ENCODE peak calls at places on chromosomes 7 and 10, in ten cellular contexts. A, F, O, V, Y, L, G, M, C and X are unnamed samples.

GRCh38 chr7:151168022-151168786 is 710 bp upstream of the GBX1 start:
- DNase-seq in F (peak; percentile 15), L (peak; percentile 56), A (peak; percentile 55), Y (no peak), M (peak; percentile 84), C (peak; percentile 58), O (peak; percentile 50), V (no peak), G (peak; percentile 30), X (peak; percentile 47)

GRCh38 chr7:102444961-102445673 is 11.7 kb downstream of the ORAI2 start:
- DNase-seq in G (no peak), L (no peak), M (no peak), Y (no peak), F (no peak), C (no peak), A (no peak), O (no peak), V (no peak), X (no peak)

GRCh38 chr7:24971333-24972165 is 8.4 kb downstream of the OSBPL3 start:
- DNase-seq in L (peak; percentile 68), M (no peak), O (peak; percentile 94), A (peak; percentile 99), Y (peak; percentile 98), F (peak; percentile 95), G (no peak), V (no peak), C (no peak), X (peak; percentile 27)

GRCh38 chr7:7969306-7970112 is 913 bp downstream of the GLCCI1 start:
- DNase-seq in M (peak; percentile 84), O (peak; percentile 71), C (peak; percentile 39), V (peak; percentile 67), F (peak; percentile 65), A (peak; percentile 65), G (peak; percentile 61), Y (peak; percentile 53), L (peak; percentile 72), X (peak; percentile 47)

GRCh38 chr10:86614853-86615252 is 39.5 kb upstream of the OPN4 start:
- DNase-seq in C (no peak), O (no peak), G (no peak), V (no peak), L (no peak), F (no peak), A (no peak), Y (no peak), M (no peak), X (no peak)

GRCh38 chr10:24333736-24334135 is 124.8 kb downstream of the KIAA1217 start:
- DNase-seq in A (no peak), M (no peak), L (no peak), F (no peak), O (no peak), Y (peak; percentile 92), C (no peak), V (no peak), G (no peak), X (no peak)

GRCh38 chr10:99952799-99953198 is 56.9 kb downstream of the DNMBP start:
- DNase-seq in C (no peak), M (no peak), V (no peak), G (no peak), F (no peak), L (no peak), O (no peak), Y (no peak), A (no peak), X (no peak)

GRCh38 chr10:21989453-21990154 is 13.9 kb downstream of the DNAJC1 start:
- DNase-seq in V (no peak), F (peak; percentile 56), Y (peak; percentile 63), C (no peak), O (peak; percentile 84), M (no peak), L (peak; percentile 61), G (peak; percentile 55), A (peak; percentile 65), X (peak; percentile 62)

GRCh38 chr7:106344861-106345260 is 60.1 kb upstream of the NAMPT start:
- DNase-seq in A (no peak), C (no peak), M (no peak), Y (peak; percentile 53), F (peak; percentile 57), L (no peak), V (no peak), O (no peak), G (no peak), X (no peak)

GRCh38 chr10:63005246-63005645 is 127.9 kb upstream of the NRBF2 start:
- DNase-seq in L (peak; percentile 73), Y (peak; percentile 84), G (no peak), O (peak; percentile 86), C (no peak), A (no peak), V (no peak), M (no peak), F (peak; percentile 60), X (no peak)

GRCh38 chr10:63935705-63936104 is 414.5 kb downstream of the REEP3 start:
- DNase-seq in A (no peak), O (no peak), M (no peak), Y (no peak), V (no peak), G (no peak), L (no peak), F (peak; percentile 1), C (no peak), X (peak; percentile 43)

GRCh38 chr7:674454-675410 is 51.8 kb upstream of the DNAAF5 start:
- DNase-seq in Y (peak; percentile 79), C (no peak), O (no peak), L (no peak), V (no peak), G (no peak), F (no peak), A (no peak), M (no peak), X (peak; percentile 88)

GRCh38 chr10:122054046-122055025 is 65.4 kb downstream of the TACC2 start:
- DNase-seq in Y (peak; percentile 48), F (peak; percentile 32), V (peak; percentile 81), C (no peak), G (no peak), M (no peak), L (peak; percentile 3), A (peak; percentile 19), O (peak; percentile 51), X (peak; percentile 70)

GRCh38 chr10:75404335-75405200 is 3.0 kb upstream of the ZNF503 start:
- DNase-seq in G (peak; percentile 7), F (peak; percentile 55), A (peak; percentile 81), M (no peak), C (no peak), O (peak; percentile 46), Y (peak; percentile 35), V (peak; percentile 69), L (peak; percentile 20), X (no peak)

GRCh38 chr7:1502845-1503244 is 1.3 kb downstream of the INTS1 start:
- DNase-seq in G (no peak), O (no peak), F (no peak), A (no peak), C (no peak), L (no peak), V (no peak), Y (no peak), M (no peak), X (no peak)

GRCh38 chr10:102643346-102644065 is 773 bp upstream of the TRIM8 start:
- DNase-seq in V (peak; percentile 85), O (peak; percentile 91), Y (peak; percentile 75), F (peak; percentile 81), C (peak; percentile 22), M (peak; percentile 87), A (peak; percentile 75), L (peak; percentile 70), G (peak; percentile 64), X (peak; percentile 58)

GRCh38 chr10:79104264-79104954 is 35.6 kb downstream of the ZMIZ1 start:
- DNase-seq in M (no peak), G (peak; percentile 41), Y (peak; percentile 79), F (peak; percentile 94), L (peak; percentile 14), O (peak; percentile 79), V (peak; percentile 87), A (no peak), C (no peak), X (no peak)

GRCh38 chr7:44277391-44277790 is 48.0 kb downstream of the CAMK2B start:
- DNase-seq in F (no peak), A (no peak), V (peak; percentile 41), M (no peak), Y (no peak), O (no peak), L (no peak), G (no peak), C (no peak), X (no peak)

GRCh38 chr7:111568870-111569462 is 6.7 kb upstream of the IMMP2L start:
- DNase-seq in G (no peak), M (no peak), V (no peak), F (no peak), Y (no peak), L (no peak), A (no peak), C (no peak), O (no peak), X (no peak)

GRCh38 chr7:8480466-8480865 is 47.1 kb downstream of the NXPH1 start:
- DNase-seq in Y (peak; percentile 43), V (no peak), F (peak; percentile 1), L (no peak), A (no peak), M (no peak), C (no peak), G (no peak), O (peak; percentile 42), X (no peak)

GRCh38 chr10:4151466-4151865 is 366.5 kb upstream of the KLF6 start:
- DNase-seq in G (no peak), A (no peak), C (no peak), Y (peak; percentile 26), L (no peak), V (no peak), M (no peak), F (no peak), O (no peak), X (no peak)

GRCh38 chr7:18792866-18793595 is 297.5 kb downstream of the HDAC9 start:
- DNase-seq in F (no peak), V (no peak), A (no peak), M (no peak), G (no peak), L (no peak), Y (peak; percentile 66), C (no peak), O (peak; percentile 75), X (no peak)

GRCh38 chr10:125038637-125039036 is 96.7 kb downstream of the ZRANB1 start:
- DNase-seq in M (no peak), L (no peak), C (no peak), A (peak; percentile 21), Y (no peak), F (peak; percentile 44), G (no peak), V (peak; percentile 86), O (no peak), X (peak; percentile 67)

GRCh38 chr7:150357277-150357676 is 11.3 kb upstream of the REPIN1 start:
- DNase-seq in V (peak; percentile 41), O (no peak), M (peak; percentile 82), A (no peak), F (no peak), C (peak; percentile 50), Y (no peak), L (peak; percentile 85), G (no peak), X (no peak)

GRCh38 chr10:124197301-124198148 is 104.1 kb upstream of the CHST15 start:
- DNase-seq in V (peak; percentile 91), L (no peak), C (no peak), O (peak; percentile 24), Y (no peak), G (no peak), M (no peak), A (no peak), F (no peak), X (no peak)

GRCh38 chr10:73771722-73772279 is 10.0 kb upstream of the CHCHD1 start:
- DNase-seq in M (no peak), C (peak; percentile 68), A (no peak), G (peak; percentile 56), Y (no peak), F (no peak), L (peak; percentile 82), V (no peak), O (peak; percentile 12), X (peak; percentile 71)

GRCh38 chr7:94449151-94449725 is 54.5 kb downstream of the COL1A2 start:
- DNase-seq in M (no peak), A (peak; percentile 76), F (peak; percentile 46), G (peak; percentile 83), C (no peak), Y (peak; percentile 33), V (no peak), O (peak; percentile 48), L (peak; percentile 58), X (peak; percentile 78)

GRCh38 chr7:73353243-73353642 is 25.3 kb downstream of the FKBP6 start:
- DNase-seq in M (no peak), F (no peak), L (no peak), G (no peak), V (no peak), A (no peak), C (no peak), Y (no peak), O (no peak), X (no peak)